ENCODE peak calls at places on chromosomes 13 and 19, in eight cellular contexts. One of them, this sample, is unnamed.

GRCh38 chr19:5314012-5314906 is 26.4 kb downstream of the PTPRS start:
- DNase-seq in ovary: no peak
- DNase-seq in astrocyte: no peak
- DNase-seq in endothelial cell: no peak
- DNase-seq in stomach: no peak
- DNase-seq in AG10803: peak; percentile 24
- DNase-seq in choroid plexus epithelial cell: peak; percentile 26
- DNase-seq in fibroblast of pulmonary artery: peak; percentile 17
- DNase-seq in this sample: no peak

GRCh38 chr13:36700170-36700569 is 26.4 kb downstream of the SERTM1 start:
- DNase-seq in choroid plexus epithelial cell: no peak
- DNase-seq in stomach: no peak
- DNase-seq in endothelial cell: no peak
- DNase-seq in AG10803: no peak
- DNase-seq in fibroblast of pulmonary artery: no peak
- DNase-seq in astrocyte: no peak
- DNase-seq in ovary: no peak
- DNase-seq in this sample: no peak

GRCh38 chr13:103663996-103664395 is 597.8 kb upstream of the SLC10A2 start:
- DNase-seq in endothelial cell: no peak
- DNase-seq in choroid plexus epithelial cell: no peak
- DNase-seq in fibroblast of pulmonary artery: no peak
- DNase-seq in AG10803: no peak
- DNase-seq in stomach: no peak
- DNase-seq in ovary: no peak
- DNase-seq in astrocyte: no peak
- DNase-seq in this sample: no peak

GRCh38 chr19:41175825-41176734 is 16.9 kb upstream of the CYP2S1 start:
- DNase-seq in choroid plexus epithelial cell: peak; percentile 88
- DNase-seq in endothelial cell: peak; percentile 31
- DNase-seq in fibroblast of pulmonary artery: peak; percentile 63
- DNase-seq in stomach: peak; percentile 62
- DNase-seq in ovary: no peak
- DNase-seq in astrocyte: peak; percentile 73
- DNase-seq in AG10803: peak; percentile 76
- DNase-seq in this sample: no peak

GRCh38 chr19:8413593-8413923 is 453 bp downstream of the MARCHF2 start:
- DNase-seq in ovary: no peak
- DNase-seq in choroid plexus epithelial cell: no peak
- DNase-seq in stomach: no peak
- DNase-seq in endothelial cell: no peak
- DNase-seq in fibroblast of pulmonary artery: no peak
- DNase-seq in AG10803: no peak
- DNase-seq in astrocyte: no peak
- DNase-seq in this sample: no peak

GRCh38 chr13:86082116-86082515 is 282.9 kb upstream of the SLITRK6 start:
- DNase-seq in fibroblast of pulmonary artery: no peak
- DNase-seq in choroid plexus epithelial cell: peak; percentile 41
- DNase-seq in endothelial cell: no peak
- DNase-seq in ovary: no peak
- DNase-seq in stomach: no peak
- DNase-seq in astrocyte: no peak
- DNase-seq in AG10803: no peak
- DNase-seq in this sample: no peak

GRCh38 chr19:17671906-17672305 is 16.2 kb downstream of the UNC13A start:
- DNase-seq in stomach: no peak
- DNase-seq in astrocyte: no peak
- DNase-seq in choroid plexus epithelial cell: peak; percentile 69
- DNase-seq in AG10803: peak; percentile 16
- DNase-seq in ovary: no peak
- DNase-seq in fibroblast of pulmonary artery: peak; percentile 59
- DNase-seq in endothelial cell: peak; percentile 29
- DNase-seq in this sample: no peak

GRCh38 chr19:47176627-47177090 is 46.0 kb downstream of the SAE1 start:
- DNase-seq in stomach: no peak
- DNase-seq in astrocyte: peak; percentile 96
- DNase-seq in fibroblast of pulmonary artery: peak; percentile 96
- DNase-seq in AG10803: peak; percentile 95
- DNase-seq in choroid plexus epithelial cell: peak; percentile 98
- DNase-seq in ovary: no peak
- DNase-seq in endothelial cell: no peak
- DNase-seq in this sample: no peak

GRCh38 chr13:109605846-109606245 is 180.5 kb downstream of the IRS2 start:
- DNase-seq in choroid plexus epithelial cell: no peak
- DNase-seq in ovary: no peak
- DNase-seq in endothelial cell: no peak
- DNase-seq in AG10803: no peak
- DNase-seq in astrocyte: no peak
- DNase-seq in fibroblast of pulmonary artery: no peak
- DNase-seq in stomach: no peak
- DNase-seq in this sample: no peak

GRCh38 chr13:99969934-99970760 is 1.4 kb downstream of the ZIC5 start:
- DNase-seq in ovary: peak; percentile 39
- DNase-seq in fibroblast of pulmonary artery: no peak
- DNase-seq in AG10803: no peak
- DNase-seq in endothelial cell: peak; percentile 28
- DNase-seq in stomach: no peak
- DNase-seq in choroid plexus epithelial cell: peak; percentile 72
- DNase-seq in astrocyte: no peak
- DNase-seq in this sample: no peak

GRCh38 chr19:7874080-7874856 is at the start of gene PRR36:
- DNase-seq in AG10803: no peak
- DNase-seq in stomach: peak; percentile 72
- DNase-seq in endothelial cell: peak; percentile 63
- DNase-seq in fibroblast of pulmonary artery: no peak
- DNase-seq in astrocyte: no peak
- DNase-seq in choroid plexus epithelial cell: peak; percentile 29
- DNase-seq in ovary: peak; percentile 56
- DNase-seq in this sample: no peak

GRCh38 chr13:113598481-113598880 is 13.9 kb downstream of the TFDP1 start:
- DNase-seq in endothelial cell: no peak
- DNase-seq in stomach: no peak
- DNase-seq in fibroblast of pulmonary artery: no peak
- DNase-seq in astrocyte: no peak
- DNase-seq in choroid plexus epithelial cell: no peak
- DNase-seq in ovary: peak; percentile 6
- DNase-seq in AG10803: no peak
- DNase-seq in this sample: no peak

GRCh38 chr13:67225252-67226159 is 4.6 kb downstream of the PCDH9 start:
- DNase-seq in fibroblast of pulmonary artery: no peak
- DNase-seq in choroid plexus epithelial cell: no peak
- DNase-seq in stomach: no peak
- DNase-seq in endothelial cell: no peak
- DNase-seq in ovary: no peak
- DNase-seq in AG10803: no peak
- DNase-seq in astrocyte: no peak
- DNase-seq in this sample: no peak

GRCh38 chr19:6045108-6045507 is 65.2 kb downstream of the RFX2 start:
- DNase-seq in fibroblast of pulmonary artery: no peak
- DNase-seq in choroid plexus epithelial cell: no peak
- DNase-seq in stomach: no peak
- DNase-seq in AG10803: no peak
- DNase-seq in ovary: no peak
- DNase-seq in endothelial cell: no peak
- DNase-seq in astrocyte: no peak
- DNase-seq in this sample: no peak

GRCh38 chr13:111292710-111293485 is 27.5 kb upstream of the TEX29 start:
- DNase-seq in astrocyte: no peak
- DNase-seq in ovary: no peak
- DNase-seq in AG10803: no peak
- DNase-seq in fibroblast of pulmonary artery: no peak
- DNase-seq in stomach: no peak
- DNase-seq in endothelial cell: no peak
- DNase-seq in choroid plexus epithelial cell: no peak
- DNase-seq in this sample: no peak

GRCh38 chr19:49847731-49848696 is 2.9 kb upstream of the PTOV1 start:
- DNase-seq in choroid plexus epithelial cell: peak; percentile 93
- DNase-seq in fibroblast of pulmonary artery: peak; percentile 85
- DNase-seq in stomach: no peak
- DNase-seq in astrocyte: peak; percentile 91
- DNase-seq in ovary: no peak
- DNase-seq in endothelial cell: no peak
- DNase-seq in AG10803: peak; percentile 82
- DNase-seq in this sample: no peak

GRCh38 chr19:5207806-5208205 is 132.8 kb downstream of the PTPRS start:
- DNase-seq in stomach: no peak
- DNase-seq in fibroblast of pulmonary artery: no peak
- DNase-seq in astrocyte: no peak
- DNase-seq in endothelial cell: no peak
- DNase-seq in choroid plexus epithelial cell: no peak
- DNase-seq in AG10803: no peak
- DNase-seq in ovary: no peak
- DNase-seq in this sample: no peak

GRCh38 chr13:78121001-78121400 is 202.4 kb upstream of the EDNRB start:
- DNase-seq in stomach: no peak
- DNase-seq in choroid plexus epithelial cell: no peak
- DNase-seq in astrocyte: no peak
- DNase-seq in endothelial cell: no peak
- DNase-seq in AG10803: no peak
- DNase-seq in fibroblast of pulmonary artery: no peak
- DNase-seq in ovary: no peak
- DNase-seq in this sample: no peak

GRCh38 chr13:31638577-31638976 is 100.7 kb upstream of the RXFP2 start:
- DNase-seq in AG10803: peak; percentile 78
- DNase-seq in endothelial cell: no peak
- DNase-seq in stomach: no peak
- DNase-seq in ovary: no peak
- DNase-seq in choroid plexus epithelial cell: peak; percentile 60
- DNase-seq in fibroblast of pulmonary artery: peak; percentile 86
- DNase-seq in astrocyte: peak; percentile 72
- DNase-seq in this sample: no peak

GRCh38 chr19:46621191-46622117 is 3.4 kb downstream of the PTGIR start:
- DNase-seq in stomach: no peak
- DNase-seq in AG10803: no peak
- DNase-seq in astrocyte: no peak
- DNase-seq in choroid plexus epithelial cell: no peak
- DNase-seq in ovary: no peak
- DNase-seq in endothelial cell: no peak
- DNase-seq in fibroblast of pulmonary artery: no peak
- DNase-seq in this sample: no peak

GRCh38 chr19:10009269-10009665 is 1.0 kb downstream of the COL5A3 start:
- DNase-seq in AG10803: peak; percentile 90
- DNase-seq in astrocyte: peak; percentile 57
- DNase-seq in endothelial cell: peak; percentile 64
- DNase-seq in stomach: peak; percentile 28
- DNase-seq in fibroblast of pulmonary artery: peak; percentile 86
- DNase-seq in ovary: peak; percentile 89
- DNase-seq in choroid plexus epithelial cell: peak; percentile 85
- DNase-seq in this sample: peak; percentile 72

GRCh38 chr19:49999371-50000010 is 25.7 kb downstream of the VRK3 start:
- DNase-seq in choroid plexus epithelial cell: no peak
- DNase-seq in ovary: no peak
- DNase-seq in AG10803: no peak
- DNase-seq in endothelial cell: no peak
- DNase-seq in astrocyte: no peak
- DNase-seq in stomach: no peak
- DNase-seq in fibroblast of pulmonary artery: peak; percentile 18
- DNase-seq in this sample: no peak

GRCh38 chr19:14005381-14006084 is 587 bp downstream of the RFX1 start:
- DNase-seq in AG10803: peak; percentile 83
- DNase-seq in endothelial cell: peak; percentile 96
- DNase-seq in ovary: peak; percentile 94
- DNase-seq in choroid plexus epithelial cell: peak; percentile 93
- DNase-seq in astrocyte: peak; percentile 60
- DNase-seq in fibroblast of pulmonary artery: peak; percentile 90
- DNase-seq in stomach: peak; percentile 94
- DNase-seq in this sample: peak; percentile 90

GRCh38 chr13:98349731-98350305 is 172.7 kb upstream of the RNF113B start:
- DNase-seq in stomach: peak; percentile 44
- DNase-seq in endothelial cell: peak; percentile 43
- DNase-seq in ovary: no peak
- DNase-seq in choroid plexus epithelial cell: peak; percentile 25
- DNase-seq in AG10803: no peak
- DNase-seq in fibroblast of pulmonary artery: no peak
- DNase-seq in astrocyte: no peak
- DNase-seq in this sample: peak; percentile 33
- TF ChIP-seq CTCF in stomach: no peak
- TF ChIP-seq CTCF in endothelial cell: no peak
- TF ChIP-seq CTCF in ovary: no peak
- TF ChIP-seq CTCF in choroid plexus epithelial cell: peak; percentile 40
- TF ChIP-seq CTCF in AG10803: no peak
- TF ChIP-seq CTCF in fibroblast of pulmonary artery: peak; percentile 4
- TF ChIP-seq CTCF in astrocyte: no peak
- TF ChIP-seq CTCF in this sample: peak; percentile 37

GRCh38 chr13:43132228-43132627 is 108.8 kb downstream of the DNAJC15 start:
- DNase-seq in choroid plexus epithelial cell: peak; percentile 78
- DNase-seq in ovary: no peak
- DNase-seq in fibroblast of pulmonary artery: peak; percentile 50
- DNase-seq in AG10803: no peak
- DNase-seq in endothelial cell: peak; percentile 23
- DNase-seq in astrocyte: peak; percentile 36
- DNase-seq in stomach: peak; percentile 40
- DNase-seq in this sample: peak; percentile 42
- TF ChIP-seq CTCF in choroid plexus epithelial cell: peak; percentile 71
- TF ChIP-seq CTCF in ovary: no peak
- TF ChIP-seq CTCF in fibroblast of pulmonary artery: peak; percentile 33
- TF ChIP-seq CTCF in AG10803: peak; percentile 7
- TF ChIP-seq CTCF in endothelial cell: no peak
- TF ChIP-seq CTCF in astrocyte: no peak
- TF ChIP-seq CTCF in stomach: no peak
- TF ChIP-seq CTCF in this sample: peak; percentile 25

DNA sequence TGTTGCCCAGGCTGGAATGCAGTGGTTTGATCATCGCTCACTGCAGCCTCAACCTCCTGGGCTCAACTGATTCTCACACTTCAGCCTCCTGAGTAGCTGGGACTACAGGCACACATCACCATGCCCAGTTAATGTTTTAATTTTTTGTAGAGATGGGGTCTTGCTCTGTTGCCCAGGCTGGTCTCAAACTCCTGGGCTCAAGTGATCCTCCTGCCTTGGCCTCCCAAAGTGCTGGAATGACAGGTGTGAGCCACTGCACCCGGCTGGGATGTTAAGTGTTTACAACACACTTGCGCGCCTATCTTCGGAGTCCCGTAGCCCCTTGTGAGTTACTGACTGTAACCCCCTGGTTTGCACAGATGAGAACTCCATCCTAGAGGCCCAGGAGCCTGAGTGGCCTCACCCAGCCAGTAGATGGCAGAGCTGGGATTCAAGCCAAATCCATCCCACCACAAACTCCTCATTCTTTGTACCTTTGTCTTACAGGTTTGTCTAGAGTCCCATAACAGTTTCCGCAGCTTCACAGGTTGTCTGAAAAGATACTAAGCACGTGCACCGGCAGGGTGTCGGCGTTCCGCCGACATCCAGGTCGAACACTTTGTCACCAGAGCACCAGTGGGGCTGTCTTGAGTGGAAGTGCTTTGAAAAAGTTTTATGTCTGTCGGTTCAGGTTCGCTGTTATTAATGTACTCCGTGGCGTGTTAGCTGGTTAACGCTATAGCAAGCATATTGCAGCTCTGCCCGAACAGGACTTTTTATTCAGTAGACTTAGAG is 14.7 kb downstream of the MAG start:
- DNase-seq in AG10803: no peak
- DNase-seq in stomach: no peak
- DNase-seq in astrocyte: no peak
- DNase-seq in endothelial cell: peak; percentile 37
- DNase-seq in choroid plexus epithelial cell: no peak
- DNase-seq in ovary: no peak
- DNase-seq in fibroblast of pulmonary artery: no peak
- DNase-seq in this sample: peak; percentile 63
- TF ChIP-seq CTCF in AG10803: no peak
- TF ChIP-seq CTCF in stomach: no peak
- TF ChIP-seq CTCF in astrocyte: no peak
- TF ChIP-seq CTCF in endothelial cell: no peak
- TF ChIP-seq CTCF in choroid plexus epithelial cell: peak; percentile 38
- TF ChIP-seq CTCF in ovary: no peak
- TF ChIP-seq CTCF in fibroblast of pulmonary artery: peak; percentile 26
- TF ChIP-seq CTCF in this sample: peak; percentile 31

GRCh38 chr19:15112385-15112784 is 5.2 kb downstream of the SYDE1 start:
- DNase-seq in astrocyte: no peak
- DNase-seq in fibroblast of pulmonary artery: no peak
- DNase-seq in stomach: no peak
- DNase-seq in ovary: no peak
- DNase-seq in endothelial cell: no peak
- DNase-seq in AG10803: peak; percentile 11
- DNase-seq in choroid plexus epithelial cell: peak; percentile 29
- DNase-seq in this sample: no peak
- TF ChIP-seq CTCF in astrocyte: no peak
- TF ChIP-seq CTCF in fibroblast of pulmonary artery: no peak
- TF ChIP-seq CTCF in stomach: no peak
- TF ChIP-seq CTCF in ovary: no peak
- TF ChIP-seq CTCF in endothelial cell: no peak
- TF ChIP-seq CTCF in AG10803: no peak
- TF ChIP-seq CTCF in choroid plexus epithelial cell: peak; percentile 8
- TF ChIP-seq CTCF in this sample: no peak